ENCODE peak calls at places on chromosomes 5 and 9, in ten cellular contexts. V is brain microvascular endothelial cell; Z is endodermal cell; O is upper lobe of right lung; D is Peyer's patch; F is DND-41; Y is stomach; W is H1; T is CD8-positive, alpha-beta T cell; J is MCF 10A. X is an unnamed sample.

GRCh38 chr9:133980864-133981588 is 11.1 kb downstream of the VAV2 start:
- DNase-seq in Z (no peak), T (no peak), V (no peak), D (peak), J (no peak), W (no peak), O (peak), F (no peak), Y (no peak), X (no peak)

GRCh38 chr9:35518212-35518917 is 28.5 kb downstream of the RUSC2 start:
- DNase-seq in Z (peak), V (peak), J (peak), Y (peak), D (no peak), F (no peak), O (no peak), W (no peak), T (no peak), X (peak)

GRCh38 chr5:65871182-65871581 is 55.2 kb upstream of the ERBIN start:
- DNase-seq in T (no peak), W (no peak), F (no peak), D (no peak), V (peak), O (no peak), Z (no peak), J (peak), Y (no peak), X (peak)

GRCh38 chr5:38660194-38660668 is 103.8 kb upstream of the LIFR start:
- DNase-seq in F (no peak), Z (peak), V (no peak), J (peak), Y (no peak), O (no peak), T (no peak), W (no peak), D (no peak), X (no peak)

GRCh38 chr9:109704546-109704945 is 75.5 kb upstream of the PALM2AKAP2 start:
- DNase-seq in V (no peak), D (no peak), Y (no peak), O (no peak), T (no peak), W (no peak), J (no peak), Z (no peak), F (no peak), X (no peak)

GRCh38 chr5:54317511-54318260 is 7.3 kb upstream of the ARL15 start:
- DNase-seq in Y (no peak), D (no peak), Z (no peak), O (no peak), T (no peak), W (no peak), F (no peak), V (no peak), J (no peak), X (no peak)

GRCh38 chr9:137083418-137084004 is 3.3 kb upstream of the MAN1B1 start:
- DNase-seq in F (no peak), Z (peak), O (peak), T (no peak), Y (peak), V (peak), D (no peak), J (peak), W (no peak), X (peak)

GRCh38 chr9:134660407-134660806 is 18.8 kb downstream of the COL5A1 start:
- DNase-seq in W (no peak), O (no peak), D (no peak), T (no peak), J (no peak), F (peak), Z (peak), V (peak), Y (no peak), X (no peak)

GRCh38 chr9:78127271-78128225 is 95.9 kb upstream of the GNAQ start:
- DNase-seq in Y (no peak), W (no peak), D (no peak), F (no peak), T (no peak), Z (no peak), V (no peak), O (no peak), J (no peak), X (no peak)

GRCh38 chr5:176727528-176727900 is 80.2 kb downstream of the TSPAN17 start:
- DNase-seq in Z (no peak), W (no peak), V (no peak), T (no peak), O (no peak), J (no peak), F (no peak), D (no peak), Y (no peak), X (no peak)

GRCh38 chr9:133735894-133736293 is 2.3 kb downstream of the SARDH start:
- DNase-seq in O (no peak), V (no peak), D (no peak), F (no peak), T (no peak), W (no peak), Z (no peak), Y (peak), J (no peak), X (no peak)

GRCh38 chr5:93883459-93883858 is 142.1 kb upstream of the POU5F2 start:
- DNase-seq in W (no peak), D (no peak), O (no peak), Z (no peak), Y (no peak), V (no peak), J (peak), F (no peak), T (no peak), X (no peak)

GRCh38 chr5:98096155-98096554 is 677.3 kb upstream of the RGMB start:
- DNase-seq in D (no peak), W (no peak), J (peak), V (peak), T (no peak), Z (no peak), Y (no peak), F (no peak), O (no peak), X (peak)

GRCh38 chr5:35803221-35803651 is 53.5 kb upstream of the IL7R start:
- DNase-seq in D (no peak), J (no peak), T (no peak), O (no peak), F (peak), Y (no peak), V (peak), W (no peak), Z (peak), X (peak)

GRCh38 chr5:157157492-157157891 is 8.6 kb downstream of the GARIN3 start:
- DNase-seq in V (no peak), Y (no peak), J (no peak), O (no peak), Z (no peak), T (no peak), D (no peak), F (no peak), W (no peak), X (no peak)

GRCh38 chr5:167294861-167295685 is 996.4 kb upstream of the WWC1 start:
- DNase-seq in O (no peak), Y (no peak), F (no peak), D (peak), V (peak), T (no peak), J (peak), Z (no peak), W (no peak), X (peak)

GRCh38 chr5:42756630-42757601 is at the start of gene CCDC152:
- DNase-seq in J (no peak), W (no peak), Y (peak), Z (peak), V (peak), F (no peak), O (no peak), T (peak), D (no peak), X (no peak)

GRCh38 chr9:89418112-89418872 is 79.6 kb downstream of the SEMA4D start:
- DNase-seq in J (no peak), D (no peak), T (no peak), Z (no peak), O (no peak), V (no peak), W (no peak), Y (no peak), F (no peak), X (no peak)

GRCh38 chr5:178387856-178388190 is 155.2 kb upstream of the PHYKPL start:
- DNase-seq in V (no peak), J (no peak), W (no peak), F (no peak), Y (peak), T (no peak), Z (no peak), D (no peak), O (peak), X (no peak)

GRCh38 chr5:115962565-115963402 is 509 bp downstream of the LVRN start:
- DNase-seq in D (peak), F (no peak), J (no peak), O (peak), V (no peak), T (no peak), Y (no peak), Z (peak), W (no peak), X (no peak)
- TF ChIP-seq CTCF in D (no peak), F (no peak), J (no peak), O (no peak), V (peak), T (no peak), Y (no peak), Z (no peak), W (no peak), X (no peak)

GRCh38 chr5:107248065-107248695 is 422.6 kb downstream of the EFNA5 start:
- DNase-seq in O (no peak), V (peak), J (peak), T (no peak), F (peak), W (peak), D (no peak), Z (peak), Y (peak), X (no peak)
- TF ChIP-seq CTCF in O (peak), V (peak), J (peak), T (no peak), F (peak), W (peak), D (peak), Z (peak), Y (peak), X (peak)

GRCh38 chr5:6522337-6522736 is 73.7 kb downstream of the UBE2QL1 start:
- DNase-seq in Y (no peak), V (no peak), D (no peak), F (no peak), J (no peak), O (no peak), Z (no peak), T (no peak), W (no peak), X (no peak)

GRCh38 chr5:6527749-6528455 is 79.2 kb downstream of the UBE2QL1 start:
- DNase-seq in V (no peak), W (no peak), O (no peak), F (no peak), Y (no peak), J (no peak), T (no peak), Z (peak), D (no peak), X (no peak)

GRCh38 chr5:6525910-6526309 is 77.3 kb downstream of the UBE2QL1 start:
- DNase-seq in V (no peak), W (no peak), Z (peak), D (no peak), O (no peak), J (peak), F (no peak), T (no peak), Y (peak), X (peak)

GRCh38 chr5:6522983-6523382 is 74.3 kb downstream of the UBE2QL1 start:
- DNase-seq in Y (no peak), T (no peak), F (no peak), D (no peak), Z (no peak), O (no peak), J (no peak), W (no peak), V (no peak), X (no peak)

DNA sequence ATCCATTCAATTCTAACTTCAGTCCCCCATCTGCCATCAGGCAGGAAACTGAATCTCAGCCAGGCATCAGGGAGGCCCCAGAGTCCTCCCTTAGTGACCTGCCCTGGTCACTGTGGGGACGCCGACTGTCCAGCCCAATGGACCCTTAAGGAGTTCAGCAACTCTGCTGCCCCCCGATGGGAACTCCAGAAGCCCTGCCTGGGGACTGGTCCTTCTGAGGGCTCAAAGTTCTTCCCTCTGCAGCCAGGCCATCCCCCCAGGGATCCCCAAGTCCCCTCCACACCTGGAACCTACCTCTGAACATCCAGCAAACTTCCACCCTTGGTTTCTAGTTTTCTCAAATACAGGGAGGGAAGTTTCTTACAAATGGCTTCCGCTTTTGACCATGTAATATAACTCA is 76.8 kb downstream of the UBE2QL1 start:
- DNase-seq in W (no peak), T (no peak), Z (no peak), J (no peak), F (no peak), D (no peak), O (no peak), V (no peak), Y (no peak), X (no peak)
- TF ChIP-seq CTCF in W (peak), T (no peak), Z (no peak), J (no peak), F (no peak), D (no peak), O (no peak), V (no peak), Y (no peak), X (no peak)

GRCh38 chr9:122265265-122265900 is 701 bp downstream of the MRRF start:
- DNase-seq in T (no peak), W (no peak), Y (no peak), V (no peak), Z (no peak), O (no peak), F (peak), D (no peak), J (peak), X (peak)

GRCh38 chr9:122263699-122264349 is 816 bp downstream of the RBM18 start:
- DNase-seq in Z (no peak), J (no peak), O (no peak), W (no peak), D (no peak), V (no peak), T (no peak), F (no peak), Y (no peak), X (no peak)

GRCh38 chr9:122262073-122262472 is 2.6 kb downstream of the RBM18 start:
- DNase-seq in Y (no peak), F (no peak), Z (no peak), J (no peak), O (no peak), T (no peak), D (no peak), V (no peak), W (no peak), X (no peak)

GRCh38 chr9:122261469-122261881 is 3.2 kb downstream of the RBM18 start:
- DNase-seq in T (no peak), J (peak), W (no peak), V (peak), F (no peak), O (peak), Z (no peak), D (no peak), Y (peak), X (peak)

DNA sequence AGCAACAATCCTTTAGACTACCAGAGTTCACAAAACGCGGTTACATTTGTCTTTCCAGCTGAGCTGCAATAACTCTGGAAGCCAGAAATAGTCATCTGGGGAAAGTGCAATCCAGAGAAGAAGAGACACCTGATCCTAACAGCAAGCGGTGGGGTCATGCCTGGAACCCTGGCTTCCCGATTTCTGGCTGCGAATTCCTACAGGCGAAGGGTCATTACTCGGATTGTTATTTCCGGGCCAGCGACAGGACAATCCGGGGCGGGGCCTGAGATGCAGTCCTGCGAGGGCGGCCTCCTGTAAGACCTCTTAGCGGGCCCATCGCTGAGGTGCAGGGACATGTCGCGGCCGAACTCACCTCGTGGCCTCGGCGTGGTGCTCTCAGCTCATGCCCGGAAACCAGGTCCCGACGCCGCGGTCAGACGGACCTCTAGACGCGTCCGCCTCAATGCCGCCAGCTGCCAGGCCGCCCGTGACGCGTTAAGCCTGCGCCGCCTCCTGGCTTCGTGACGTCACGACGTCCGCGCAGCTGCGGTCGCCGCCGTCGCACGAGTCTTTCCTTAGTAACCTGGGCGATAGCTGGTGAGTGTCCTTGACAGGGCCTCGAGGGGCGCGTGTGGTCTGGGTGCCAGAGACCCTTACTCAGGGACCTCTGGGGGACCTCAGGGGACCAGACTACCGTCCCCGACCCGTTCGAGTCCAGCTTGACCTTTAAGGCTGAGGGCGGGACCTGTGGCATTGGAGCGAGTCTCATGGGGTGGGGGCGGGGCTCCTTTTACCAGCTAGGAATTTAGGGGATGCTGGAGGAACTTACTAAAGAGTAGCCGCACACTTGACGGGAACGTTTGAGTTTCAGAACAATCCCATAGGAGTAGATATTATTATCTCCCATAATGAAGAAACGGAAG is at the start of the genes MRRF and RBM18:
- DNase-seq in Z (peak), D (peak), O (peak), F (peak), V (peak), Y (peak), J (peak), W (peak), T (peak), X (peak)
- TF ChIP-seq CTCF in Z (no peak), D (peak), O (no peak), F (no peak), V (no peak), Y (no peak), J (no peak), W (no peak), T (no peak), X (no peak)

DNA sequence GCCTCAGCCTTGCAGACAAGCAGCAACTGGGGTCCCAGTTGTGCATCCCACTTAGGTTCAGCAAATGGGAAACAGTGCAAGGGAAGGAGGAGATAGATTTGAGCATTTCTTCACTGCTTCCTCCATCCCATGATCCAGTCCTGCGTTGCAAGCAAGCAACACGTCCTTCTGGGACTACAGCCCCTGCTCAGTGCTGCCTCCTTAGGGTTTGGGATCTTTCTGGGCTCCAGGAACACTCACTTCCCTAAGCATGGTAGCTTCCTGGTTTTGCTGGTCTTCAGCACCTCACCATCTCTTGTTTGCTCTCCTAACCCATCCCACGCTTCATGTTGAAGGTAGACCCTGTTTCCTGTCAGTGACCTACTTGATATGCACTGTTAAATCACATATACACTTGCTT is 444.7 kb downstream of the MED10 start:
- DNase-seq in D (no peak), J (no peak), W (no peak), F (no peak), T (no peak), O (no peak), V (no peak), Y (no peak), Z (peak), X (no peak)
- TF ChIP-seq CTCF in D (no peak), J (no peak), W (no peak), F (no peak), T (no peak), O (no peak), V (no peak), Y (no peak), Z (peak), X (no peak)

GRCh38 chr9:103872811-103873210 is 221.3 kb upstream of the SMC2 start:
- DNase-seq in O (no peak), J (no peak), V (no peak), F (no peak), Y (no peak), D (no peak), Z (no peak), T (no peak), W (no peak), X (no peak)
- TF ChIP-seq CTCF in O (no peak), J (no peak), V (no peak), F (no peak), Y (no peak), D (no peak), Z (peak), T (no peak), W (peak), X (no peak)

X was measured in HFFc6.